ENCODE peak calls at places on chromosomes 1 and 21, in six cellular contexts. One of them, this sample, is unnamed.

GRCh38 chr1:234844479-234845031 is 234.6 kb upstream of the IRF2BP2 start:
- DNase-seq in HCT116: no peak
- DNase-seq in neural progenitor cell: no peak
- DNase-seq in GM23248: no peak
- DNase-seq in PC-3: no peak
- DNase-seq in OCI-LY7: peak
- DNase-seq in this sample: no peak

GRCh38 chr1:9691108-9691445 is 39.5 kb downstream of the PIK3CD start:
- DNase-seq in neural progenitor cell: no peak
- DNase-seq in HCT116: no peak
- DNase-seq in GM23248: peak
- DNase-seq in OCI-LY7: no peak
- DNase-seq in PC-3: peak
- DNase-seq in this sample: no peak

GRCh38 chr1:54681396-54681795 is 34.3 kb upstream of the TTC4 start:
- DNase-seq in HCT116: no peak
- DNase-seq in OCI-LY7: no peak
- DNase-seq in GM23248: peak
- DNase-seq in PC-3: no peak
- DNase-seq in neural progenitor cell: peak
- DNase-seq in this sample: peak

GRCh38 chr1:103948526-103948925 is 198.8 kb downstream of the AMY1C start:
- DNase-seq in PC-3: peak
- DNase-seq in OCI-LY7: peak
- DNase-seq in neural progenitor cell: no peak
- DNase-seq in GM23248: peak
- DNase-seq in HCT116: no peak
- DNase-seq in this sample: no peak

GRCh38 chr1:23403038-23403336 is 21.6 kb downstream of the TCEA3 start:
- DNase-seq in HCT116: peak
- DNase-seq in neural progenitor cell: no peak
- DNase-seq in PC-3: peak
- DNase-seq in GM23248: peak
- DNase-seq in OCI-LY7: no peak
- DNase-seq in this sample: no peak

GRCh38 chr1:88998716-88999115 is 6.3 kb upstream of the KYAT3 start:
- DNase-seq in PC-3: peak
- DNase-seq in HCT116: peak
- DNase-seq in GM23248: peak
- DNase-seq in neural progenitor cell: peak
- DNase-seq in OCI-LY7: peak
- DNase-seq in this sample: peak

GRCh38 chr21:44878053-44878982 is 4.8 kb upstream of the PTTG1IP start:
- DNase-seq in PC-3: peak
- DNase-seq in neural progenitor cell: no peak
- DNase-seq in GM23248: peak
- DNase-seq in HCT116: no peak
- DNase-seq in OCI-LY7: no peak
- DNase-seq in this sample: no peak

GRCh38 chr1:22340873-22341272 is 110.8 kb upstream of the ZBTB40 start:
- DNase-seq in HCT116: no peak
- DNase-seq in neural progenitor cell: no peak
- DNase-seq in OCI-LY7: no peak
- DNase-seq in GM23248: peak
- DNase-seq in PC-3: no peak
- DNase-seq in this sample: no peak

GRCh38 chr21:45468971-45469272 is 64.0 kb downstream of the COL18A1 start:
- DNase-seq in neural progenitor cell: no peak
- DNase-seq in GM23248: no peak
- DNase-seq in PC-3: no peak
- DNase-seq in HCT116: no peak
- DNase-seq in OCI-LY7: no peak
- DNase-seq in this sample: no peak

GRCh38 chr1:29698626-29699025 is 462.3 kb downstream of the PTPRU start:
- DNase-seq in PC-3: no peak
- DNase-seq in HCT116: no peak
- DNase-seq in neural progenitor cell: no peak
- DNase-seq in GM23248: no peak
- DNase-seq in OCI-LY7: no peak
- DNase-seq in this sample: no peak

GRCh38 chr1:45913183-45913924 is 109.9 kb downstream of the MAST2 start:
- DNase-seq in neural progenitor cell: peak
- DNase-seq in PC-3: no peak
- DNase-seq in OCI-LY7: no peak
- DNase-seq in HCT116: no peak
- DNase-seq in GM23248: peak
- DNase-seq in this sample: no peak

GRCh38 chr21:43840259-43840658 is 24.8 kb upstream of the AGPAT3 start:
- DNase-seq in neural progenitor cell: no peak
- DNase-seq in HCT116: no peak
- DNase-seq in PC-3: no peak
- DNase-seq in GM23248: no peak
- DNase-seq in OCI-LY7: no peak
- DNase-seq in this sample: no peak

GRCh38 chr1:153944005-153944821 is 2.3 kb downstream of the DENND4B start:
- DNase-seq in PC-3: no peak
- DNase-seq in neural progenitor cell: no peak
- DNase-seq in OCI-LY7: no peak
- DNase-seq in GM23248: peak
- DNase-seq in HCT116: no peak
- DNase-seq in this sample: no peak

GRCh38 chr1:239353536-239353935 is 32.8 kb upstream of the CHRM3 start:
- DNase-seq in HCT116: no peak
- DNase-seq in neural progenitor cell: no peak
- DNase-seq in OCI-LY7: no peak
- DNase-seq in PC-3: no peak
- DNase-seq in GM23248: no peak
- DNase-seq in this sample: no peak

GRCh38 chr21:28742527-28742926 is 250.2 kb downstream of the LTN1 start:
- DNase-seq in GM23248: peak
- DNase-seq in PC-3: peak
- DNase-seq in neural progenitor cell: no peak
- DNase-seq in OCI-LY7: no peak
- DNase-seq in HCT116: no peak
- DNase-seq in this sample: no peak

GRCh38 chr1:226201029-226201593 is 14.6 kb upstream of the ACBD3 start:
- DNase-seq in GM23248: peak
- DNase-seq in neural progenitor cell: peak
- DNase-seq in PC-3: peak
- DNase-seq in HCT116: peak
- DNase-seq in OCI-LY7: peak
- DNase-seq in this sample: peak
- TF ChIP-seq EZH2phosphoT487 in GM23248: no peak
- TF ChIP-seq EZH2phosphoT487 in neural progenitor cell: no peak
- TF ChIP-seq EZH2phosphoT487 in PC-3: no peak
- TF ChIP-seq EZH2phosphoT487 in HCT116: no peak
- TF ChIP-seq EZH2phosphoT487 in OCI-LY7: no peak
- TF ChIP-seq EZH2phosphoT487 in this sample: no peak

GRCh38 chr1:203208181-203208580 is 21.3 kb downstream of the CHIT1 start:
- DNase-seq in HCT116: no peak
- DNase-seq in OCI-LY7: no peak
- DNase-seq in PC-3: no peak
- DNase-seq in neural progenitor cell: no peak
- DNase-seq in GM23248: no peak
- DNase-seq in this sample: no peak

GRCh38 chr1:203207751-203208150 is 21.2 kb upstream of the CHI3L1 start:
- DNase-seq in OCI-LY7: no peak
- DNase-seq in HCT116: no peak
- DNase-seq in PC-3: no peak
- DNase-seq in neural progenitor cell: no peak
- DNase-seq in GM23248: no peak
- DNase-seq in this sample: no peak

GRCh38 chr1:203202431-203203245 is 16.1 kb upstream of the CHI3L1 start:
- DNase-seq in PC-3: no peak
- DNase-seq in GM23248: peak
- DNase-seq in HCT116: no peak
- DNase-seq in neural progenitor cell: no peak
- DNase-seq in OCI-LY7: no peak
- DNase-seq in this sample: no peak

GRCh38 chr1:203204776-203205175 is 18.3 kb upstream of the CHI3L1 start:
- DNase-seq in GM23248: no peak
- DNase-seq in OCI-LY7: no peak
- DNase-seq in HCT116: no peak
- DNase-seq in neural progenitor cell: no peak
- DNase-seq in PC-3: no peak
- DNase-seq in this sample: no peak

GRCh38 chr1:203206116-203206687 is 19.7 kb upstream of the CHI3L1 start:
- DNase-seq in GM23248: no peak
- DNase-seq in PC-3: no peak
- DNase-seq in neural progenitor cell: no peak
- DNase-seq in OCI-LY7: no peak
- DNase-seq in HCT116: no peak
- DNase-seq in this sample: no peak
- TF ChIP-seq EZH2phosphoT487 in GM23248: no peak
- TF ChIP-seq EZH2phosphoT487 in PC-3: no peak
- TF ChIP-seq EZH2phosphoT487 in neural progenitor cell: no peak
- TF ChIP-seq EZH2phosphoT487 in OCI-LY7: no peak
- TF ChIP-seq EZH2phosphoT487 in HCT116: no peak
- TF ChIP-seq EZH2phosphoT487 in this sample: no peak

GRCh38 chr1:119332626-119333025 is 36.0 kb upstream of the HAO2 start:
- DNase-seq in HCT116: no peak
- DNase-seq in GM23248: no peak
- DNase-seq in OCI-LY7: no peak
- DNase-seq in PC-3: no peak
- DNase-seq in neural progenitor cell: no peak
- DNase-seq in this sample: peak
- TF ChIP-seq EZH2phosphoT487 in HCT116: no peak
- TF ChIP-seq EZH2phosphoT487 in GM23248: no peak
- TF ChIP-seq EZH2phosphoT487 in OCI-LY7: no peak
- TF ChIP-seq EZH2phosphoT487 in PC-3: no peak
- TF ChIP-seq EZH2phosphoT487 in neural progenitor cell: no peak
- TF ChIP-seq EZH2phosphoT487 in this sample: no peak

GRCh38 chr1:28099050-28099769 is 10.8 kb upstream of the EYA3 start:
- DNase-seq in GM23248: no peak
- DNase-seq in neural progenitor cell: no peak
- DNase-seq in PC-3: peak
- DNase-seq in OCI-LY7: no peak
- DNase-seq in HCT116: no peak
- DNase-seq in this sample: no peak
- TF ChIP-seq EZH2phosphoT487 in GM23248: no peak
- TF ChIP-seq EZH2phosphoT487 in neural progenitor cell: no peak
- TF ChIP-seq EZH2phosphoT487 in PC-3: no peak
- TF ChIP-seq EZH2phosphoT487 in OCI-LY7: no peak
- TF ChIP-seq EZH2phosphoT487 in HCT116: no peak
- TF ChIP-seq EZH2phosphoT487 in this sample: no peak